ENCODE peak calls at places on chromosomes 3 and 15, in five cellular contexts. C is nephron progenitor cell, F is amygdala, L is BJ, Z is osteocyte. H is an unnamed sample.

GRCh38 chr3:50592568-50592967 is 19.0 kb downstream of the CISH start:
- DNase-seq in C (no peak), F (no peak), L (no peak), Z (no peak), H (no peak)

GRCh38 chr3:136802481-136802996 is 16.4 kb upstream of the SLC35G2 start:
- DNase-seq in C (no peak), F (no peak), L (no peak), Z (no peak), H (no peak)

GRCh38 chr3:103513003-103513402 is 1078.2 kb downstream of the ZPLD1 start:
- DNase-seq in C (no peak), F (no peak), L (no peak), Z (no peak), H (no peak)

GRCh38 chr15:67146875-67147381 is 81.5 kb downstream of the SMAD3 start:
- DNase-seq in C (no peak), F (no peak), L (no peak), Z (no peak), H (no peak)

GRCh38 chr3:86982883-86983282 is 8.1 kb downstream of the VGLL3 start:
- DNase-seq in C (no peak), F (no peak), L (no peak), Z (no peak), H (no peak)

GRCh38 chr15:22868495-22868894 is 30.0 kb downstream of the NIPA2 start:
- DNase-seq in C (no peak), F (no peak), L (no peak), Z (no peak), H (no peak)

GRCh38 chr15:71709808-71710418 is 100.4 kb upstream of the NR2E3 start:
- DNase-seq in C (no peak), F (no peak), L (no peak), Z (no peak), H (no peak)

GRCh38 chr3:28050895-28051294 is 190.5 kb upstream of the CMC1 start:
- DNase-seq in C (no peak), F (no peak), L (no peak), Z (no peak), H (no peak)

GRCh38 chr3:71586810-71587242 is 3.3 kb upstream of the FOXP1 start:
- DNase-seq in C (no peak), F (no peak), L (no peak), Z (no peak), H (no peak)

GRCh38 chr3:125043599-125044151 is 12.1 kb downstream of the HEG1 start:
- DNase-seq in C (no peak), F (no peak), L (no peak), Z (no peak), H (no peak)

H was measured in nucleus accumbens.